ENCODE peak calls at places on chromosome 17, in ten cellular contexts. One of them, this sample, is unnamed.
A peak's percentile ranks its signal among the peaks of the same experiment; 100 is the strongest.

GRCh38 chr17:47717845-47718621 is 15.0 kb upstream of the TBX21 start:
- DNase-seq in SHP77 treated with DMSO at 0.1 percent for 48 hours: no peak
- DNase-seq in sciatic nerve: no peak
- DNase-seq in stimulated activated CD4-positive, alpha-beta T cell treated with anti-CD3 and anti-CD28 coated beads, Interleukin-4, amount 100 ng/mL, for 24 hours: peak; percentile 44
- DNase-seq in activated T-cell treated with anti-CD3 and anti-CD28 coated beads, Interleukin-2, amount 50 U/mL, for 72 hours: peak; percentile 66
- DNase-seq in 8988T: no peak
- DNase-seq in astrocyte of the hippocampus: peak; percentile 45
- DNase-seq in IMR-90: no peak
- DNase-seq in uterus: no peak
- DNase-seq in stimulated activated CD8-positive, alpha-beta memory T cell treated with anti-CD3 and anti-CD28 coated beads, Interleukin-15, amount 100 ng/mL, for 1 hour: no peak
- DNase-seq in this sample: no peak

GRCh38 chr17:80738406-80738805 is 193.8 kb downstream of the RPTOR start:
- DNase-seq in SHP77 treated with DMSO at 0.1 percent for 48 hours: no peak
- DNase-seq in sciatic nerve: no peak
- DNase-seq in stimulated activated CD4-positive, alpha-beta T cell treated with anti-CD3 and anti-CD28 coated beads, Interleukin-4, amount 100 ng/mL, for 24 hours: no peak
- DNase-seq in activated T-cell treated with anti-CD3 and anti-CD28 coated beads, Interleukin-2, amount 50 U/mL, for 72 hours: no peak
- DNase-seq in 8988T: no peak
- DNase-seq in astrocyte of the hippocampus: no peak
- DNase-seq in IMR-90: no peak
- DNase-seq in uterus: no peak
- DNase-seq in stimulated activated CD8-positive, alpha-beta memory T cell treated with anti-CD3 and anti-CD28 coated beads, Interleukin-15, amount 100 ng/mL, for 1 hour: no peak
- DNase-seq in this sample: no peak

GRCh38 chr17:7903154-7904103 is 12.7 kb downstream of the RNF227 start:
- DNase-seq in SHP77 treated with DMSO at 0.1 percent for 48 hours: no peak
- DNase-seq in sciatic nerve: no peak
- DNase-seq in stimulated activated CD4-positive, alpha-beta T cell treated with anti-CD3 and anti-CD28 coated beads, Interleukin-4, amount 100 ng/mL, for 24 hours: no peak
- DNase-seq in activated T-cell treated with anti-CD3 and anti-CD28 coated beads, Interleukin-2, amount 50 U/mL, for 72 hours: no peak
- DNase-seq in 8988T: no peak
- DNase-seq in astrocyte of the hippocampus: no peak
- DNase-seq in IMR-90: no peak
- DNase-seq in uterus: no peak
- DNase-seq in stimulated activated CD8-positive, alpha-beta memory T cell treated with anti-CD3 and anti-CD28 coated beads, Interleukin-15, amount 100 ng/mL, for 1 hour: no peak
- DNase-seq in this sample: no peak

GRCh38 chr17:80704381-80704819 is 159.8 kb downstream of the RPTOR start:
- DNase-seq in SHP77 treated with DMSO at 0.1 percent for 48 hours: no peak
- DNase-seq in sciatic nerve: no peak
- DNase-seq in stimulated activated CD4-positive, alpha-beta T cell treated with anti-CD3 and anti-CD28 coated beads, Interleukin-4, amount 100 ng/mL, for 24 hours: no peak
- DNase-seq in activated T-cell treated with anti-CD3 and anti-CD28 coated beads, Interleukin-2, amount 50 U/mL, for 72 hours: no peak
- DNase-seq in 8988T: no peak
- DNase-seq in astrocyte of the hippocampus: no peak
- DNase-seq in IMR-90: peak; percentile 38
- DNase-seq in uterus: no peak
- DNase-seq in stimulated activated CD8-positive, alpha-beta memory T cell treated with anti-CD3 and anti-CD28 coated beads, Interleukin-15, amount 100 ng/mL, for 1 hour: no peak
- DNase-seq in this sample: peak; percentile 60

GRCh38 chr17:63162406-63163157 is 196.5 kb downstream of the TANC2 start:
- DNase-seq in SHP77 treated with DMSO at 0.1 percent for 48 hours: no peak
- DNase-seq in sciatic nerve: no peak
- DNase-seq in stimulated activated CD4-positive, alpha-beta T cell treated with anti-CD3 and anti-CD28 coated beads, Interleukin-4, amount 100 ng/mL, for 24 hours: no peak
- DNase-seq in activated T-cell treated with anti-CD3 and anti-CD28 coated beads, Interleukin-2, amount 50 U/mL, for 72 hours: no peak
- DNase-seq in 8988T: no peak
- DNase-seq in astrocyte of the hippocampus: no peak
- DNase-seq in IMR-90: no peak
- DNase-seq in uterus: no peak
- DNase-seq in stimulated activated CD8-positive, alpha-beta memory T cell treated with anti-CD3 and anti-CD28 coated beads, Interleukin-15, amount 100 ng/mL, for 1 hour: no peak
- DNase-seq in this sample: no peak

GRCh38 chr17:80455328-80455710 is 21.1 kb downstream of the NPTX1 start:
- DNase-seq in SHP77 treated with DMSO at 0.1 percent for 48 hours: no peak
- DNase-seq in sciatic nerve: no peak
- DNase-seq in stimulated activated CD4-positive, alpha-beta T cell treated with anti-CD3 and anti-CD28 coated beads, Interleukin-4, amount 100 ng/mL, for 24 hours: peak; percentile 50
- DNase-seq in activated T-cell treated with anti-CD3 and anti-CD28 coated beads, Interleukin-2, amount 50 U/mL, for 72 hours: peak; percentile 57
- DNase-seq in 8988T: peak; percentile 69
- DNase-seq in astrocyte of the hippocampus: no peak
- DNase-seq in IMR-90: peak; percentile 46
- DNase-seq in uterus: peak; percentile 62
- DNase-seq in stimulated activated CD8-positive, alpha-beta memory T cell treated with anti-CD3 and anti-CD28 coated beads, Interleukin-15, amount 100 ng/mL, for 1 hour: no peak
- DNase-seq in this sample: peak; percentile 64

GRCh38 chr17:77451894-77452852 is 311.4 kb downstream of the SEC14L1 start:
- DNase-seq in SHP77 treated with DMSO at 0.1 percent for 48 hours: peak; percentile 54
- DNase-seq in sciatic nerve: no peak
- DNase-seq in stimulated activated CD4-positive, alpha-beta T cell treated with anti-CD3 and anti-CD28 coated beads, Interleukin-4, amount 100 ng/mL, for 24 hours: peak; percentile 56
- DNase-seq in activated T-cell treated with anti-CD3 and anti-CD28 coated beads, Interleukin-2, amount 50 U/mL, for 72 hours: peak; percentile 44
- DNase-seq in 8988T: no peak
- DNase-seq in astrocyte of the hippocampus: peak; percentile 89
- DNase-seq in IMR-90: peak; percentile 72
- DNase-seq in uterus: peak; percentile 69
- DNase-seq in stimulated activated CD8-positive, alpha-beta memory T cell treated with anti-CD3 and anti-CD28 coated beads, Interleukin-15, amount 100 ng/mL, for 1 hour: no peak
- DNase-seq in this sample: peak; percentile 89

GRCh38 chr17:19538095-19539039 is 4.7 kb downstream of the SLC47A1 start:
- DNase-seq in SHP77 treated with DMSO at 0.1 percent for 48 hours: no peak
- DNase-seq in sciatic nerve: no peak
- DNase-seq in stimulated activated CD4-positive, alpha-beta T cell treated with anti-CD3 and anti-CD28 coated beads, Interleukin-4, amount 100 ng/mL, for 24 hours: no peak
- DNase-seq in activated T-cell treated with anti-CD3 and anti-CD28 coated beads, Interleukin-2, amount 50 U/mL, for 72 hours: no peak
- DNase-seq in 8988T: no peak
- DNase-seq in astrocyte of the hippocampus: no peak
- DNase-seq in IMR-90: no peak
- DNase-seq in uterus: no peak
- DNase-seq in stimulated activated CD8-positive, alpha-beta memory T cell treated with anti-CD3 and anti-CD28 coated beads, Interleukin-15, amount 100 ng/mL, for 1 hour: no peak
- DNase-seq in this sample: no peak

GRCh38 chr17:76027159-76027839 is at the start of gene EVPL:
- DNase-seq in SHP77 treated with DMSO at 0.1 percent for 48 hours: no peak
- DNase-seq in sciatic nerve: no peak
- DNase-seq in stimulated activated CD4-positive, alpha-beta T cell treated with anti-CD3 and anti-CD28 coated beads, Interleukin-4, amount 100 ng/mL, for 24 hours: no peak
- DNase-seq in activated T-cell treated with anti-CD3 and anti-CD28 coated beads, Interleukin-2, amount 50 U/mL, for 72 hours: no peak
- DNase-seq in 8988T: no peak
- DNase-seq in astrocyte of the hippocampus: no peak
- DNase-seq in IMR-90: no peak
- DNase-seq in uterus: no peak
- DNase-seq in stimulated activated CD8-positive, alpha-beta memory T cell treated with anti-CD3 and anti-CD28 coated beads, Interleukin-15, amount 100 ng/mL, for 1 hour: no peak
- DNase-seq in this sample: no peak

GRCh38 chr17:29069526-29070041 is 26.6 kb downstream of the PIPOX start:
- DNase-seq in SHP77 treated with DMSO at 0.1 percent for 48 hours: no peak
- DNase-seq in sciatic nerve: no peak
- DNase-seq in stimulated activated CD4-positive, alpha-beta T cell treated with anti-CD3 and anti-CD28 coated beads, Interleukin-4, amount 100 ng/mL, for 24 hours: no peak
- DNase-seq in activated T-cell treated with anti-CD3 and anti-CD28 coated beads, Interleukin-2, amount 50 U/mL, for 72 hours: no peak
- DNase-seq in 8988T: no peak
- DNase-seq in astrocyte of the hippocampus: no peak
- DNase-seq in IMR-90: peak; percentile 9
- DNase-seq in uterus: no peak
- DNase-seq in stimulated activated CD8-positive, alpha-beta memory T cell treated with anti-CD3 and anti-CD28 coated beads, Interleukin-15, amount 100 ng/mL, for 1 hour: no peak
- DNase-seq in this sample: peak; percentile 61

GRCh38 chr17:53193044-53193443 is 629.7 kb upstream of the KIF2B start:
- DNase-seq in SHP77 treated with DMSO at 0.1 percent for 48 hours: no peak
- DNase-seq in sciatic nerve: no peak
- DNase-seq in stimulated activated CD4-positive, alpha-beta T cell treated with anti-CD3 and anti-CD28 coated beads, Interleukin-4, amount 100 ng/mL, for 24 hours: no peak
- DNase-seq in activated T-cell treated with anti-CD3 and anti-CD28 coated beads, Interleukin-2, amount 50 U/mL, for 72 hours: no peak
- DNase-seq in 8988T: no peak
- DNase-seq in astrocyte of the hippocampus: no peak
- DNase-seq in IMR-90: no peak
- DNase-seq in uterus: no peak
- DNase-seq in stimulated activated CD8-positive, alpha-beta memory T cell treated with anti-CD3 and anti-CD28 coated beads, Interleukin-15, amount 100 ng/mL, for 1 hour: no peak
- DNase-seq in this sample: no peak

GRCh38 chr17:82880620-82881019 is 40.8 kb upstream of the ZNF750 start:
- DNase-seq in SHP77 treated with DMSO at 0.1 percent for 48 hours: no peak
- DNase-seq in sciatic nerve: no peak
- DNase-seq in stimulated activated CD4-positive, alpha-beta T cell treated with anti-CD3 and anti-CD28 coated beads, Interleukin-4, amount 100 ng/mL, for 24 hours: no peak
- DNase-seq in activated T-cell treated with anti-CD3 and anti-CD28 coated beads, Interleukin-2, amount 50 U/mL, for 72 hours: no peak
- DNase-seq in 8988T: no peak
- DNase-seq in astrocyte of the hippocampus: no peak
- DNase-seq in IMR-90: no peak
- DNase-seq in uterus: no peak
- DNase-seq in stimulated activated CD8-positive, alpha-beta memory T cell treated with anti-CD3 and anti-CD28 coated beads, Interleukin-15, amount 100 ng/mL, for 1 hour: no peak
- DNase-seq in this sample: no peak

GRCh38 chr17:37458805-37459204 is 30.9 kb upstream of the DUSP14 start:
- DNase-seq in SHP77 treated with DMSO at 0.1 percent for 48 hours: no peak
- DNase-seq in sciatic nerve: no peak
- DNase-seq in stimulated activated CD4-positive, alpha-beta T cell treated with anti-CD3 and anti-CD28 coated beads, Interleukin-4, amount 100 ng/mL, for 24 hours: no peak
- DNase-seq in activated T-cell treated with anti-CD3 and anti-CD28 coated beads, Interleukin-2, amount 50 U/mL, for 72 hours: no peak
- DNase-seq in 8988T: no peak
- DNase-seq in astrocyte of the hippocampus: peak; percentile 45
- DNase-seq in IMR-90: peak; percentile 84
- DNase-seq in uterus: no peak
- DNase-seq in stimulated activated CD8-positive, alpha-beta memory T cell treated with anti-CD3 and anti-CD28 coated beads, Interleukin-15, amount 100 ng/mL, for 1 hour: no peak
- DNase-seq in this sample: peak; percentile 94

GRCh38 chr17:76202516-76202915 is 37.8 kb downstream of the RNF157 start:
- DNase-seq in SHP77 treated with DMSO at 0.1 percent for 48 hours: no peak
- DNase-seq in sciatic nerve: no peak
- DNase-seq in stimulated activated CD4-positive, alpha-beta T cell treated with anti-CD3 and anti-CD28 coated beads, Interleukin-4, amount 100 ng/mL, for 24 hours: no peak
- DNase-seq in activated T-cell treated with anti-CD3 and anti-CD28 coated beads, Interleukin-2, amount 50 U/mL, for 72 hours: no peak
- DNase-seq in 8988T: no peak
- DNase-seq in astrocyte of the hippocampus: peak; percentile 14
- DNase-seq in IMR-90: peak; percentile 9
- DNase-seq in uterus: no peak
- DNase-seq in stimulated activated CD8-positive, alpha-beta memory T cell treated with anti-CD3 and anti-CD28 coated beads, Interleukin-15, amount 100 ng/mL, for 1 hour: no peak
- DNase-seq in this sample: peak; percentile 71

GRCh38 chr17:81277421-81277820 is 17.7 kb downstream of the SLC38A10 start:
- DNase-seq in SHP77 treated with DMSO at 0.1 percent for 48 hours: no peak
- DNase-seq in sciatic nerve: no peak
- DNase-seq in stimulated activated CD4-positive, alpha-beta T cell treated with anti-CD3 and anti-CD28 coated beads, Interleukin-4, amount 100 ng/mL, for 24 hours: no peak
- DNase-seq in activated T-cell treated with anti-CD3 and anti-CD28 coated beads, Interleukin-2, amount 50 U/mL, for 72 hours: no peak
- DNase-seq in 8988T: no peak
- DNase-seq in astrocyte of the hippocampus: peak; percentile 56
- DNase-seq in IMR-90: peak; percentile 68
- DNase-seq in uterus: peak; percentile 53
- DNase-seq in stimulated activated CD8-positive, alpha-beta memory T cell treated with anti-CD3 and anti-CD28 coated beads, Interleukin-15, amount 100 ng/mL, for 1 hour: no peak
- DNase-seq in this sample: no peak

GRCh38 chr17:71917715-71918114 is 203.1 kb upstream of the SOX9 start:
- DNase-seq in SHP77 treated with DMSO at 0.1 percent for 48 hours: no peak
- DNase-seq in sciatic nerve: no peak
- DNase-seq in stimulated activated CD4-positive, alpha-beta T cell treated with anti-CD3 and anti-CD28 coated beads, Interleukin-4, amount 100 ng/mL, for 24 hours: no peak
- DNase-seq in activated T-cell treated with anti-CD3 and anti-CD28 coated beads, Interleukin-2, amount 50 U/mL, for 72 hours: no peak
- DNase-seq in 8988T: no peak
- DNase-seq in astrocyte of the hippocampus: no peak
- DNase-seq in IMR-90: no peak
- DNase-seq in uterus: no peak
- DNase-seq in stimulated activated CD8-positive, alpha-beta memory T cell treated with anti-CD3 and anti-CD28 coated beads, Interleukin-15, amount 100 ng/mL, for 1 hour: no peak
- DNase-seq in this sample: no peak

GRCh38 chr17:51888823-51889222 is 269.7 kb downstream of the CA10 start:
- DNase-seq in SHP77 treated with DMSO at 0.1 percent for 48 hours: no peak
- DNase-seq in sciatic nerve: no peak
- DNase-seq in stimulated activated CD4-positive, alpha-beta T cell treated with anti-CD3 and anti-CD28 coated beads, Interleukin-4, amount 100 ng/mL, for 24 hours: no peak
- DNase-seq in activated T-cell treated with anti-CD3 and anti-CD28 coated beads, Interleukin-2, amount 50 U/mL, for 72 hours: no peak
- DNase-seq in 8988T: no peak
- DNase-seq in astrocyte of the hippocampus: no peak
- DNase-seq in IMR-90: no peak
- DNase-seq in uterus: no peak
- DNase-seq in stimulated activated CD8-positive, alpha-beta memory T cell treated with anti-CD3 and anti-CD28 coated beads, Interleukin-15, amount 100 ng/mL, for 1 hour: no peak
- DNase-seq in this sample: no peak

GRCh38 chr17:79933863-79934652 is 94.8 kb upstream of the CBX4 start:
- DNase-seq in SHP77 treated with DMSO at 0.1 percent for 48 hours: peak; percentile 49
- DNase-seq in sciatic nerve: no peak
- DNase-seq in stimulated activated CD4-positive, alpha-beta T cell treated with anti-CD3 and anti-CD28 coated beads, Interleukin-4, amount 100 ng/mL, for 24 hours: no peak
- DNase-seq in activated T-cell treated with anti-CD3 and anti-CD28 coated beads, Interleukin-2, amount 50 U/mL, for 72 hours: peak; percentile 26
- DNase-seq in 8988T: peak; percentile 63
- DNase-seq in astrocyte of the hippocampus: no peak
- DNase-seq in IMR-90: peak; percentile 26
- DNase-seq in uterus: no peak
- DNase-seq in stimulated activated CD8-positive, alpha-beta memory T cell treated with anti-CD3 and anti-CD28 coated beads, Interleukin-15, amount 100 ng/mL, for 1 hour: no peak
- DNase-seq in this sample: peak; percentile 30

GRCh38 chr17:45307290-45308015 is 9.4 kb downstream of the MAP3K14 start:
- DNase-seq in SHP77 treated with DMSO at 0.1 percent for 48 hours: no peak
- DNase-seq in sciatic nerve: no peak
- DNase-seq in stimulated activated CD4-positive, alpha-beta T cell treated with anti-CD3 and anti-CD28 coated beads, Interleukin-4, amount 100 ng/mL, for 24 hours: peak; percentile 72
- DNase-seq in activated T-cell treated with anti-CD3 and anti-CD28 coated beads, Interleukin-2, amount 50 U/mL, for 72 hours: peak; percentile 81
- DNase-seq in 8988T: no peak
- DNase-seq in astrocyte of the hippocampus: peak; percentile 89
- DNase-seq in IMR-90: peak; percentile 90
- DNase-seq in uterus: peak; percentile 49
- DNase-seq in stimulated activated CD8-positive, alpha-beta memory T cell treated with anti-CD3 and anti-CD28 coated beads, Interleukin-15, amount 100 ng/mL, for 1 hour: no peak
- DNase-seq in this sample: peak; percentile 91